ENCODE peak calls at places on chromosomes 3 and 15, in four cellular contexts. H is aorta, L is mesendoderm, O is A549. Q is an unnamed sample.
A peak's percentile ranks its signal among the peaks of the same experiment; 100 is the strongest.

GRCh38 chr3:176579741-176580185 is 617.5 kb downstream of the TBL1XR1 start:
- DNase-seq in H (no peak), L (no peak), O (no peak), Q (no peak)

GRCh38 chr3:185176756-185177359 is 24.0 kb upstream of the C3orf70 start:
- DNase-seq in H (no peak), L (peak; percentile 35), O (peak; percentile 18), Q (peak; percentile 71)

GRCh38 chr15:74326759-74327158 is 40.7 kb downstream of the CYP11A1 start:
- DNase-seq in H (no peak), L (peak; percentile 49), O (no peak), Q (no peak)

GRCh38 chr3:134029256-134029733 is 430 bp downstream of the SLCO2A1 start:
- DNase-seq in H (no peak), L (peak; percentile 46), O (peak; percentile 6), Q (no peak)

GRCh38 chr3:155701882-155702465 is 42.9 kb downstream of the PLCH1 start:
- DNase-seq in H (no peak), L (peak; percentile 67), O (peak; percentile 63), Q (no peak)

GRCh38 chr3:72903004-72903403 is 15.2 kb downstream of the GXYLT2 start:
- DNase-seq in H (no peak), L (peak; percentile 81), O (peak; percentile 78), Q (no peak)

GRCh38 chr3:123357275-123357674 is 91.6 kb downstream of the ADCY5 start:
- DNase-seq in H (no peak), L (no peak), O (no peak), Q (no peak)

GRCh38 chr3:64642327-64643151 is 45.3 kb downstream of the ADAMTS9 start:
- DNase-seq in H (no peak), L (peak; percentile 30), O (no peak), Q (no peak)

GRCh38 chr3:14984581-14985113 is 37.3 kb downstream of the NR2C2 start:
- DNase-seq in H (no peak), L (no peak), O (no peak), Q (no peak)

GRCh38 chr3:42702066-42702951 is at the start of gene HHATL:
- DNase-seq in H (peak; percentile 72), L (no peak), O (no peak), Q (no peak)

GRCh38 chr3:60144071-60144470 is 1094.2 kb upstream of the CFAP20DC start:
- DNase-seq in H (no peak), L (no peak), O (no peak), Q (no peak)

GRCh38 chr3:200747-201146 is 4.2 kb downstream of the CHL1 start:
- DNase-seq in H (no peak), L (no peak), O (no peak), Q (no peak)

GRCh38 chr3:85120879-85121278 is 162.1 kb downstream of the CADM2 start:
- DNase-seq in H (no peak), L (peak; percentile 18), O (no peak), Q (no peak)

GRCh38 chr3:127881586-127881985 is 33.4 kb upstream of the KBTBD12 start:
- DNase-seq in H (no peak), L (no peak), O (no peak), Q (no peak)

GRCh38 chr3:110577856-110578255 is 493.8 kb upstream of the NECTIN3 start:
- DNase-seq in H (no peak), L (no peak), O (no peak), Q (no peak)

GRCh38 chr3:115275897-115276296 is 128.8 kb upstream of the ZBTB20 start:
- DNase-seq in H (no peak), L (no peak), O (no peak), Q (no peak)

GRCh38 chr15:94247789-94248638 is 16.7 kb downstream of the MCTP2 start:
- DNase-seq in H (no peak), L (peak; percentile 63), O (no peak), Q (no peak)

GRCh38 chr15:32834156-32834555 is 116.4 kb downstream of the GREM1 start:
- DNase-seq in H (no peak), L (no peak), O (no peak), Q (no peak)

GRCh38 chr3:47994180-47994579 is 22.0 kb downstream of the MAP4 start:
- DNase-seq in H (no peak), L (no peak), O (no peak), Q (no peak)

GRCh38 chr3:49017978-49018706 is at the start of gene DALRD3:
- DNase-seq in H (peak; percentile 90), L (peak; percentile 75), O (peak; percentile 72), Q (peak; percentile 64)

GRCh38 chr3:14512944-14513332 is 27.2 kb downstream of the GRIP2 start:
- DNase-seq in H (no peak), L (no peak), O (no peak), Q (no peak)

GRCh38 chr15:54979949-54980348 is 216.8 kb downstream of the RSL24D1 start:
- DNase-seq in H (no peak), L (peak; percentile 24), O (no peak), Q (no peak)

GRCh38 chr3:46852839-46853355 is 10.3 kb downstream of the MYL3 start:
- DNase-seq in H (peak; percentile 61), L (no peak), O (no peak), Q (peak; percentile 0)

GRCh38 chr15:92503889-92504288 is 110.2 kb downstream of the ST8SIA2 start:
- DNase-seq in H (no peak), L (peak; percentile 71), O (no peak), Q (no peak)

GRCh38 chr15:72859023-72859756 is 75.6 kb upstream of the ADPGK start:
- DNase-seq in H (no peak), L (no peak), O (no peak), Q (no peak)

GRCh38 chr15:83208357-83208661 is 686 bp upstream of the HDGFL3 start:
- DNase-seq in H (no peak), L (peak; percentile 89), O (peak; percentile 65), Q (no peak)

GRCh38 chr3:47323431-47324277 is 40.9 kb downstream of the KLHL18 start:
- DNase-seq in H (no peak), L (peak; percentile 50), O (no peak), Q (no peak)

GRCh38 chr15:71261418-71261817 is 146.1 kb downstream of the THSD4 start:
- DNase-seq in H (no peak), L (no peak), O (no peak), Q (no peak)

GRCh38 chr3:126085841-126086240 is 1.9 kb upstream of the SLC41A3 start:
- DNase-seq in H (no peak), L (no peak), O (no peak), Q (no peak)

GRCh38 chr3:113794526-113794925 is 44.1 kb upstream of the GRAMD1C start:
- DNase-seq in H (no peak), L (no peak), O (no peak), Q (no peak)

GRCh38 chr3:107992976-107993684 is 97.7 kb downstream of the CD47 start:
- DNase-seq in H (no peak), L (no peak), O (peak; percentile 7), Q (no peak)

GRCh38 chr3:12603969-12604368 is 47.1 kb downstream of the MKRN2 start:
- DNase-seq in H (no peak), L (peak; percentile 21), O (no peak), Q (no peak)

DNA sequence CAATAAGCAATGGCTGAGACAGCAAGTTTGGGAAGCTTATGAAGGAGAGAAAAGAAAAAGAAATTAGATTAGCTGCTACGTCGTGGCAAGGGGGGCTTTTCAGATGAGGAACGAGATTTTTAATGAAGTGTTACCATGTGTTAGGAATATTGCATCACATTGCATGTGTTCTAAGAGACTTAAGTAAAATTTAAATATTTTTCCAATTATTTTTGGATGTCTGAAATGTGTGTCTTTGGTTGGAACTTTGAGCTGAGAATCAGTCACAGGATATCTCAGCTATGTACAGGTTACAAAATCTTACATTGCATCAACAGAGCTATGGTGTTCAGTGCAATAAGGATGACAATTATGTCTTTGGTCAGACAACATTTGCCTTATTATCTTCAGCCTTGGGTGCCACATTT is 61.6 kb upstream of the ZNF280D start:
- DNase-seq in H (no peak), L (no peak), O (no peak), Q (no peak)
- H3K27ac ChIP-seq in H (no peak overlapping the region), L (no peak overlapping the region), O (no peak overlapping the region), Q (no peak overlapping the region)

GRCh38 chr3:195895900-195896360 is 12.4 kb downstream of the TNK2 start:
- DNase-seq in H (peak; percentile 90), L (peak; percentile 67), O (peak; percentile 30), Q (no peak)
- H3K27ac ChIP-seq in H (peak overlapping the region; percentile 90), L (peak overlapping the region; percentile 2), O (peak overlapping the region; percentile 96), Q (peak overlapping the region; percentile 32)

GRCh38 chr3:62602987-62603386 is 229.6 kb upstream of the FEZF2 start:
- DNase-seq in H (no peak), L (no peak), O (no peak), Q (no peak)
- H3K27ac ChIP-seq in H (no peak overlapping the region), L (no peak overlapping the region), O (no peak overlapping the region), Q (no peak overlapping the region)

DNA sequence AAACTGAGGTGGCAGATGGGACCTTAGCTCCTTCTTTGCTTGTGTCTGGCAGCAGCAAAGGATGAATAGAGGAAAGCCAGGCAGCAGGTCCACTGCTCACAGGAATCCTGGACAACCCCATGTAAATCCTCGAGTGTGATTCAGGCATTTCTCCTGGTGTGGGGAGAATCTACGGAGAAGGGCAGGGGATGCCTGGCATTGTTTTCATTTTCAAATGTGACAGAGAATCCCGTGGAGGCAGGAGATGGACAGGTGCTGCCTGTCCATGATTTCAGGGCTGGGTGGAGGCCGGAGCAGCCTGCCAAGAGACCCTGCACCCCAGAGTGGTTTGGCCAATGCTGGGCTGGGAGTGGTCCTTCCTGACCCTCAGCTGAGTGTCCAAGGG is 1.7 kb downstream of the HRH1 start:
- DNase-seq in H (no peak), L (no peak), O (no peak), Q (no peak)
- H3K27ac ChIP-seq in H (peak overlapping the region; percentile 66), L (no peak overlapping the region), O (no peak overlapping the region), Q (no peak overlapping the region)

DNA sequence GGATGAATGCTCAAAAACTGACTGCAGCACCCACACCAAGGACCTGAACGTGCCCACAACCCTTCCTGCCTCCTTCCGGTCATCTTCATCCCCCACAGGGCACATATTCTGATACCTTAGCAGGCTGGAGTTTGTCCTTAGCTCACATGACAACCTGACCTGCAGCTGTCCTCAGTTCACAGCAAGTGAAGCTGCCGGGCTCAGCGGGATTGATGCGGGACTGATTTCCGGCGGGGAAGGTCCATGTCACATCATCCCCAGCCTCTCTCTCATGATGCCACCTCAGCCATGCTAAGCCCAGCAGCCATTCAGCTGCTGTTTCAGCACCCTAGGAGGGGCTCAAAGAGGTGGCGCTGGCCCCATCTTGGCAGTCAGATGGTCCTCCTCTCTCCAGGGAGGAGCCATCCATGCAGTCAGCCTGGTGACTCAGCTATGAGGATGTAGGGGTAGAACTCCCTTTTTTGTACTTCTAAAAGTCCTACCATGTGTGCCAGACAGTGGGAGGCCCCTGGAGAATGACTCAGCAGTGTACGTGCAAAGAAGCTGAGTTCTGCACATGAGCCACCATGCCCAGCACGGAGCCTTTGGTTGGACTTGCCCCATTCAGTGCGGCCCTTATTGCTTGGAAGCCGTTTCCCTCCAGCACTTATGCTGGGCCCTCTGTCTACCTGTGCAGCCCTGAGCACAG is 9.5 kb downstream of the CA12 start:
- DNase-seq in H (peak; percentile 91), L (no peak), O (peak; percentile 95), Q (peak; percentile 27)
- H3K27ac ChIP-seq in H (no peak overlapping the region), L (no peak overlapping the region), O (peak overlapping the region; percentile 93), Q (no peak overlapping the region)

DNA sequence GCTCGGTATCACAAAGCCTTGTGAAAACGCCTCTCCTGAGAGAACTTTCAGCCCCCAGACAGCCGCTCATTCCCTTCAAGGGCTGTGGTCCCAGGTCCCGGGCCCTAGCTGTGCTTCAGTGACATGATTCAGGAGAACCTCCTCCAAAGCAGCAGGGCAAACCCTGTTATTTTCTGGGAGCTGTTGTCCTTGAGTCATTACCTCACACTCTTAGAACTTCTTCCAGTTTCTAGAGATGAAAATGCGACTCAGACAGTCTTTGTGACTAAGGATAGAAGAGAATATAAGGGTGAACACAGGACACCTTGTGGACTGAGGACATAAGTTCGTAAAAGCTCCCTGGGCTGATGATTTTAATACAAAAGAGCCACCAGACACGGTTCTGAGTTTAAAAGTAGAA is 203.8 kb downstream of the RORA start:
- DNase-seq in H (no peak), L (no peak), O (no peak), Q (no peak)
- H3K27ac ChIP-seq in H (peak overlapping the region; percentile 42), L (no peak overlapping the region), O (no peak overlapping the region), Q (no peak overlapping the region)

Q was measured in SJCRH30.